ENCODE peak calls at places on chromosomes 16 and 17, in nine cellular contexts. S is HTR-8/SVneo; L is activated CD4-positive, CD25-positive, alpha-beta regulatory T cell treated with anti-CD3 and anti-CD28 coated beads, Interleukin-2, amount 50 U/mL, for 16 hours; N is fibroblast of mammary gland; B is left ventricle myocardium inferior; Z is D721Med; T is anterior cingulate cortex; P is osteocyte; J is activated CD4-positive, alpha-beta T cell treated with anti-CD3 and anti-CD28 coated beads for 48 hours. G is an unnamed sample.

GRCh38 chr16:57208926-57209325 is 22.8 kb downstream of the RSPRY1 start:
- DNase-seq in S (no peak), J (no peak), B (no peak), P (no peak), Z (no peak), N (no peak), T (no peak), L (no peak), G (no peak)

GRCh38 chr16:67933805-67934204 is 2.1 kb upstream of the CTRL start:
- DNase-seq in P (no peak), L (no peak), N (no peak), Z (no peak), J (no peak), T (no peak), B (no peak), S (no peak), G (no peak)

GRCh38 chr17:47928415-47928814 is 13.0 kb upstream of the PNPO start:
- DNase-seq in L (no peak), P (no peak), J (no peak), S (no peak), Z (no peak), N (no peak), T (no peak), B (no peak), G (no peak)

GRCh38 chr17:82603981-82604448 is 44.2 kb downstream of the WDR45B start:
- DNase-seq in L (no peak), B (peak), T (no peak), P (no peak), J (peak), N (peak), S (no peak), Z (no peak), G (peak)

GRCh38 chr17:17785407-17785806 is 51.4 kb downstream of the SREBF1 start:
- DNase-seq in T (no peak), L (no peak), Z (no peak), J (no peak), B (no peak), N (no peak), S (no peak), P (no peak), G (no peak)

GRCh38 chr17:34393401-34393800 is 30.4 kb upstream of the CCL1 start:
- DNase-seq in Z (no peak), P (peak), T (no peak), L (no peak), B (no peak), N (no peak), J (no peak), S (no peak), G (no peak)

GRCh38 chr16:82059983-82060421 is 24.9 kb downstream of the HSD17B2 start:
- DNase-seq in Z (no peak), B (no peak), L (no peak), S (no peak), T (no peak), P (no peak), N (no peak), J (no peak), G (no peak)

GRCh38 chr16:73093146-73094144 is 45.5 kb upstream of the ZFHX3 start:
- DNase-seq in J (no peak), S (no peak), L (no peak), B (no peak), T (no peak), N (no peak), P (no peak), Z (no peak), G (no peak)

G was measured in foreskin melanocyte.